ENCODE peak calls at places on chromosomes 13 and 19, in six cellular contexts. X is lower leg skin, L is endothelial cell, V is GM12864, I is progenitor cell of endocrine pancreas, T is H9. W is an unnamed sample.
A peak's percentile ranks its signal among the peaks of the same experiment; 100 is the strongest.

GRCh38 chr13:38680912-38681311 is 6.0 kb upstream of the FREM2 start:
- DNase-seq in X (no peak), L (no peak), V (no peak), I (no peak), T (no peak), W (no peak)

GRCh38 chr19:14073232-14073924 is 792 bp downstream of the MISP3 start:
- DNase-seq in X (no peak), L (peak; percentile 76), V (no peak), I (peak; percentile 64), T (peak; percentile 73), W (peak; percentile 81)

GRCh38 chr19:55563261-55563690 is 17.4 kb downstream of the ZNF579 start:
- DNase-seq in X (no peak), L (no peak), V (no peak), I (no peak), T (no peak), W (no peak)

GRCh38 chr19:48558018-48558684 is 6.2 kb downstream of the SULT2B1 start:
- DNase-seq in X (peak; percentile 90), L (no peak), V (no peak), I (no peak), T (peak; percentile 77), W (no peak)

GRCh38 chr19:8695911-8696310 is 2.7 kb downstream of the ACTL9 start:
- DNase-seq in X (no peak), L (no peak), V (no peak), I (no peak), T (no peak), W (no peak)

GRCh38 chr13:93080587-93080986 is 146.0 kb upstream of the GPC6 start:
- DNase-seq in X (no peak), L (no peak), V (no peak), I (no peak), T (no peak), W (no peak)

GRCh38 chr19:45340232-45340898 is at the start of gene KLC3:
- DNase-seq in X (no peak), L (peak; percentile 20), V (no peak), I (peak; percentile 57), T (peak; percentile 68), W (no peak)

GRCh38 chr13:112857914-112858490 is 111.0 kb upstream of the MCF2L start:
- DNase-seq in X (no peak), L (no peak), V (no peak), I (no peak), T (no peak), W (no peak)

GRCh38 chr19:42282810-42283247 is 13.8 kb downstream of the CIC start:
- DNase-seq in X (peak; percentile 84), L (no peak), V (no peak), I (no peak), T (no peak), W (no peak)

GRCh38 chr19:39381910-39382611 is 8.8 kb downstream of the PAF1 start:
- DNase-seq in X (no peak), L (no peak), V (no peak), I (no peak), T (no peak), W (no peak)

DNA sequence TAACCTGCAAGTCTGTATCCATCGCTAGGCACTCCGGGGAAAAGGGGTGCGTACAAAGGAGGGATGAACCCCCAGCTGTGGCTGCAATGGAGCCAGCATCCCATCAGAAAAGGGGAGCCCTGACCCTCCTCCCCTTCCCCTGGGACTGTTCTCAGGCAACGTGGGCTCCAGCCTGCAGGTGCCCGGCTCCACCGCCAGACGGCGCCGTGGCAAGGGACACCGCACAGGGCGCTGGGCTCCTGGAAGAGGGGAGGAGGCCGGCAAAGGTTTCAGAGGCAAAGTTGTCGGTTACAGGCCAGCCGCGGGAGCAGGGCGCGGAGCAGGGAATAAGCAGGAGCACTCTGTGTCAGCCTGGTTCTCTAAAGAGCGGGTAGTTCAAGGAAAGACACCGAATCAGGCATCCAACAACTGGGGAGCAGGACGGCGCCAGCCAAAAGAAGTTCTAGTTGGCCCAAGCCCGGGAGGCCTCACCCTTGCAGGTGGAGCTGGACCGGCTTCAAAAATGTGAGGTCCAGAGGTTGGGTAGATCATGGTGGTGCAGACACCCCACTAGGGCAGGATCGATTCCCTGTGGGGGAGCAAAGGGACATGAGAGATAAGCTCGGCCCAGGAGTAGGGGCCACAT is 53.0 kb upstream of the ATP12A start:
- DNase-seq in X (peak; percentile 79), L (peak; percentile 84), V (no peak), I (peak; percentile 66), T (peak; percentile 87), W (peak; percentile 77)
- TF ChIP-seq CTCF in X (no peak), L (peak; percentile 87), V (peak; percentile 65), I (peak; percentile 89), T (peak; percentile 99), W (peak; percentile 92)

GRCh38 chr13:34321986-34322385 is 504.0 kb downstream of the RFC3 start:
- DNase-seq in X (no peak), L (no peak), V (no peak), I (no peak), T (no peak), W (no peak)

GRCh38 chr13:34320084-34320483 is 502.1 kb downstream of the RFC3 start:
- DNase-seq in X (no peak), L (no peak), V (no peak), I (no peak), T (no peak), W (no peak)

DNA sequence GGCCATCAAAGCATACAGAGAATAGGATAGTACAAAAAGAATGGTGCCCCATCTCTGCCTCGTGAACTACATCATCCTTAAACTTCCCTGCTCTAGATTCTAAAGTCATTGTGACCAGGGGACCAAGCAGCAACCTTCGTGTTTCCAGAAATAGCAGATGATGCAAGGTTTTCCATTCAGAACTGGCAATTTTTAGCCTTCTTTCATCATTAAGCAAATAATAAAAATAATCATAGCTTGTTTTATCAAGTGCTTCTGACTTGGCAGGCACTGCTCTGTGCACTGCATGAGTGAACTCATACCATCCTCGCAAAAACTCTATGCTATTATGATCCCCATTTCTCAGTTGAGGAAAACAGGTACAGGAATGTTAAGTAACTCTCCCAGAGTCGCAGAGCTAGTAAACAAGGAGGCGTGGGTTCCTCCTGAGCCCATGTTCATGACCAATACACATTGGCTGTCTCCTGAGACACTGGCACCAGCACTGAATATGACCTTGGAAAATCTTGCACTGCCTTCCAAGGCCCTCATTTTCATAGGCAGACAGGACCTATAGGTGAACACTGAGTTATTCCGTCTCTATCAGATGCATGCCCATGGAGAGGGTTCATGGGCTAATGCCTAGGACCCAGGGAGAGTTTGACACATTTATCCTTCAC is 504.6 kb downstream of the RFC3 start:
- DNase-seq in X (no peak), L (no peak), V (no peak), I (no peak), T (no peak), W (no peak)
- TF ChIP-seq CTCF in X (no peak), L (no peak), V (no peak), I (no peak), T (no peak), W (no peak)

DNA sequence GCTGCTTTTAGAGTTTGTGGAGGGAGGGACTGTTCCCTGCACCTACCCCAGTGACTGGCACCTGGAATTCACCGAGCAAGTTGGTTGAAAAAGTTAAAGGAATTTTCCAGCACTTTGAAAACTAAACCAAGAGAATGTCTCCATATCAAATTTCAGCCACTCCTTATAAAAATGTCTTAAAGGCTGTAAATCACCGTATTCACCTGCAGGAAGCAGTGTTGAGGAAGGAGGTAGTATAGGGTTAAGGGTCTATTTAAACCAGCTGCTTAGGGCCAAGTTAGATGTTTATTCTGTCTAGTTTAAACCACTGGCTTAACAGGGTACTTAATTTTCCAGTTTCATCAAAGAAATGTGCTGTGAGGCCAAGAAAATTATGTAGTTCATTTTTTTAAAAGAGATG is 3.8 kb upstream of the RAB20 start:
- DNase-seq in X (peak; percentile 5), L (no peak), V (no peak), I (no peak), T (no peak), W (no peak)
- TF ChIP-seq CTCF in X (no peak), L (no peak), V (peak; percentile 14), I (peak; percentile 16), T (peak; percentile 58), W (no peak)

GRCh38 chr13:85347251-85347650 is 452.0 kb downstream of the SLITRK6 start:
- DNase-seq in X (no peak), L (no peak), V (no peak), I (no peak), T (no peak), W (no peak)
- TF ChIP-seq CTCF in X (no peak), L (no peak), V (no peak), I (no peak), T (no peak), W (no peak)

GRCh38 chr13:50519866-50520265 is 323.6 kb downstream of the DLEU7 start:
- DNase-seq in X (no peak), L (no peak), V (no peak), I (no peak), T (no peak), W (no peak)

GRCh38 chr13:50523307-50523706 is 320.2 kb downstream of the DLEU7 start:
- DNase-seq in X (no peak), L (no peak), V (no peak), I (no peak), T (no peak), W (no peak)

GRCh38 chr13:50524540-50524939 is 319.0 kb downstream of the DLEU7 start:
- DNase-seq in X (no peak), L (no peak), V (no peak), I (no peak), T (no peak), W (no peak)

GRCh38 chr13:50521191-50521590 is 322.3 kb downstream of the DLEU7 start:
- DNase-seq in X (no peak), L (no peak), V (no peak), I (no peak), T (no peak), W (no peak)

DNA sequence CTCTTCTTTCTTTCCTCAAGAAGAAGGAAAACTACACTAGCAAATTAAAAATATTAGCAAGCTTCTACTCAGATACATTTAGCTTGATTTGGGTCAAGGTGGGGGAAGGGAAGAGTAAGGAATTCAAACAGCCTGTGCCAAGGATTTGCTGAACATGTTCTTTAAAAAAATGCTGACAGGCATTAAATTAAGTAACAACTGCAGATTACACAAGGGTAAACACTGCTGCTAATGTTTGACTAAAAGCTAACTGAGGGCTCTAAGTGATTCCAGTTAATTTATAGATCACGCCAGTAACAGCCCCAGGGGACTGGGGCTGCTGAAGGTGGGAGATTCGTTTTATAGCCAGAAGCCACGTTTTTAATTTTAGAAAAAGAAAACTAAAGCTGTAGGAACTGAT is 321.7 kb downstream of the DLEU7 start:
- DNase-seq in X (no peak), L (no peak), V (no peak), I (no peak), T (no peak), W (peak; percentile 26)
- TF ChIP-seq CTCF in X (no peak), L (no peak), V (no peak), I (no peak), T (no peak), W (no peak)

DNA sequence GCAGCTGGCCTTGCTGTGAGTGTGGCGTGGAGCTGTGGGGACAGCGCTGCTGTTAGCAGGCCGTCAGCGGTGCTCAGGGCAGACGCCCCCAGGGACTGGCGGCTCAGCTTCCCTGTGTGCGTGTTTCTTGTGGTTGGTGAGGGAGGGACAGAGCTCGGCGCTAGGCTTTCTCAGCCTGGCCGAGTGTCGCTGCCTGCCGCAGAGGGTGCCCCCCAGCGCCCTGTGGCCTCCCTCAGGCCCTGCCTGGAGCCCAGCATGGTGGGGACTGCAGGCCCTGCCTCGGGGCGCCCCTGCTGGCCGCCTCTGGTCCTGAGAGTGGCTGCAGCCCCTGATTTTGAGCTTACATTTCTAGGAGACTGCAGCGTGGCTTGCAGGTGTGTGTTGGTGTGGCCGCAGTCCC is 35.5 kb downstream of the DOT1L start:
- DNase-seq in X (no peak), L (peak; percentile 35), V (no peak), I (no peak), T (peak; percentile 80), W (peak; percentile 60)
- TF ChIP-seq CTCF in X (no peak), L (peak; percentile 52), V (peak; percentile 60), I (peak; percentile 47), T (peak; percentile 75), W (peak; percentile 65)